ENCODE peak calls at places on chromosomes 11 and 22, in six cellular contexts. J is GM12891, F is H1, V is GM12892, P is HepG2, W is K562. X is an unnamed sample.

GRCh38 chr11:6298605-6299004 is 21.7 kb downstream of the CAVIN3 start:
- DNase-seq in W (peak; percentile 12), P (peak; percentile 38), V (no peak), J (no peak), F (peak; percentile 81), X (peak; percentile 27)

GRCh38 chr11:66268953-66269906 is 791 bp downstream of the RAB1B start:
- DNase-seq in J (no peak), V (peak; percentile 53), F (peak; percentile 70), W (peak; percentile 54), P (peak; percentile 58), X (peak; percentile 58)

GRCh38 chr11:32331098-32331497 is 104.2 kb downstream of the WT1 start:
- DNase-seq in F (no peak), J (no peak), P (no peak), V (no peak), W (no peak), X (no peak)

GRCh38 chr11:2525166-2525861 is 80.5 kb downstream of the KCNQ1 start:
- DNase-seq in V (peak; percentile 11), W (no peak), P (no peak), J (no peak), F (no peak), X (no peak)

GRCh38 chr11:7098235-7098832 is 9.5 kb downstream of the RBMXL2 start:
- DNase-seq in V (no peak), F (no peak), W (peak; percentile 67), J (peak; percentile 18), P (peak; percentile 49), X (peak; percentile 55)

GRCh38 chr11:134664863-134665535 is 253.0 kb upstream of the B3GAT1 start:
- DNase-seq in F (peak; percentile 36), V (no peak), P (no peak), W (no peak), J (no peak), X (no peak)

GRCh38 chr11:1480555-1481482 is 5.8 kb downstream of the MOB2 start:
- DNase-seq in F (no peak), W (no peak), V (no peak), J (no peak), P (no peak), X (no peak)

GRCh38 chr11:16266021-16266420 is 90.3 kb downstream of the SOX6 start:
- DNase-seq in F (no peak), J (no peak), P (no peak), W (no peak), V (no peak), X (no peak)

GRCh38 chr11:8698917-8699441 is 16.4 kb downstream of the RPL27A start:
- DNase-seq in W (no peak), F (peak; percentile 66), J (no peak), V (no peak), P (no peak), X (no peak)

GRCh38 chr11:80651004-80651403 is 1210.2 kb upstream of the TENM4 start:
- DNase-seq in J (no peak), W (no peak), V (no peak), F (no peak), P (no peak), X (no peak)

GRCh38 chr11:102345923-102346322 is 1.1 kb upstream of the BIRC2 start:
- DNase-seq in W (peak; percentile 36), F (no peak), J (no peak), V (no peak), P (peak; percentile 64), X (no peak)

GRCh38 chr11:8273281-8273680 is 9.6 kb upstream of the LMO1 start:
- DNase-seq in F (no peak), V (no peak), P (no peak), W (no peak), J (no peak), X (no peak)

GRCh38 chr22:39543095-39543494 is 10.5 kb upstream of the RPS19BP1 start:
- DNase-seq in P (no peak), W (peak; percentile 67), V (no peak), F (no peak), J (no peak), X (peak; percentile 72)

GRCh38 chr11:4704054-4704789 is at the start of gene MMP26:
- DNase-seq in J (no peak), P (no peak), W (no peak), F (peak; percentile 46), V (no peak), X (no peak)

GRCh38 chr22:20216863-20217499 is 51.1 kb downstream of the RTN4R start:
- DNase-seq in W (no peak), V (no peak), J (no peak), F (no peak), P (no peak), X (no peak)

GRCh38 chr11:77081976-77082836 is 15.4 kb downstream of the CAPN5 start:
- DNase-seq in P (no peak), F (no peak), W (no peak), J (no peak), V (no peak), X (peak; percentile 21)

GRCh38 chr11:31214337-31214736 is 155.2 kb downstream of the DCDC1 start:
- DNase-seq in V (no peak), P (no peak), F (no peak), J (no peak), W (peak; percentile 4), X (no peak)

GRCh38 chr22:24437820-24438328 is 10.5 kb downstream of the ADORA2A start:
- DNase-seq in J (peak; percentile 56), P (no peak), W (no peak), V (peak; percentile 54), F (no peak), X (peak; percentile 60)

GRCh38 chr11:46352063-46352841 is 5.0 kb downstream of the DGKZ start:
- DNase-seq in J (peak; percentile 70), F (peak; percentile 92), P (no peak), V (peak; percentile 69), W (peak; percentile 84), X (peak; percentile 85)

GRCh38 chr22:24432059-24432853 is 4.9 kb downstream of the ADORA2A start:
- DNase-seq in F (no peak), J (no peak), W (peak; percentile 18), P (no peak), V (no peak), X (peak; percentile 67)

GRCh38 chr22:30575011-30575671 is 676 bp upstream of the GAL3ST1 start:
- DNase-seq in V (no peak), P (no peak), J (no peak), F (no peak), W (no peak), X (peak; percentile 84)

GRCh38 chr11:69419662-69420061 is 61.8 kb upstream of the LINC01488 start:
- DNase-seq in P (no peak), F (no peak), J (no peak), V (no peak), W (no peak), X (no peak)
- TF ChIP-seq TAF1 in P (no peak), F (no peak), J (no peak), V (no peak), W (no peak), X (no peak)

GRCh38 chr11:124474079-124474478 is 28.6 kb upstream of the OR8B8 start:
- DNase-seq in F (no peak), J (no peak), P (no peak), V (no peak), W (no peak), X (no peak)

GRCh38 chr11:124474779-124475178 is 29.3 kb upstream of the OR8B8 start:
- DNase-seq in F (no peak), W (no peak), V (no peak), P (no peak), J (no peak), X (no peak)

GRCh38 chr11:124473476-124473875 is 28.0 kb upstream of the OR8B8 start:
- DNase-seq in F (no peak), P (no peak), V (no peak), W (no peak), J (no peak), X (no peak)

GRCh38 chr11:124467376-124468061 is 22.0 kb upstream of the OR8B8 start:
- DNase-seq in P (no peak), F (no peak), W (no peak), V (no peak), J (no peak), X (no peak)

GRCh38 chr11:124470516-124471231 is 25.2 kb upstream of the OR8B8 start:
- DNase-seq in F (no peak), J (no peak), V (no peak), P (no peak), W (no peak), X (no peak)
- TF ChIP-seq TAF1 in F (no peak), J (no peak), V (no peak), P (no peak), W (no peak), X (no peak)

GRCh38 chr22:19148417-19149046 is 1.6 kb downstream of the GSC2 start:
- DNase-seq in F (no peak), V (no peak), P (no peak), J (no peak), W (no peak), X (no peak)

GRCh38 chr22:19149047-19149883 is 827 bp downstream of the GSC2 start:
- DNase-seq in J (no peak), F (peak; percentile 84), V (no peak), W (no peak), P (no peak), X (peak; percentile 56)

GRCh38 chr22:19143967-19144400 is 467 bp downstream of the ESS2 start:
- DNase-seq in P (no peak), F (no peak), J (no peak), W (peak; percentile 82), V (no peak), X (no peak)

GRCh38 chr22:19147193-19147780 is 2.8 kb downstream of the GSC2 start:
- DNase-seq in F (no peak), V (no peak), P (no peak), J (no peak), W (no peak), X (no peak)

DNA sequence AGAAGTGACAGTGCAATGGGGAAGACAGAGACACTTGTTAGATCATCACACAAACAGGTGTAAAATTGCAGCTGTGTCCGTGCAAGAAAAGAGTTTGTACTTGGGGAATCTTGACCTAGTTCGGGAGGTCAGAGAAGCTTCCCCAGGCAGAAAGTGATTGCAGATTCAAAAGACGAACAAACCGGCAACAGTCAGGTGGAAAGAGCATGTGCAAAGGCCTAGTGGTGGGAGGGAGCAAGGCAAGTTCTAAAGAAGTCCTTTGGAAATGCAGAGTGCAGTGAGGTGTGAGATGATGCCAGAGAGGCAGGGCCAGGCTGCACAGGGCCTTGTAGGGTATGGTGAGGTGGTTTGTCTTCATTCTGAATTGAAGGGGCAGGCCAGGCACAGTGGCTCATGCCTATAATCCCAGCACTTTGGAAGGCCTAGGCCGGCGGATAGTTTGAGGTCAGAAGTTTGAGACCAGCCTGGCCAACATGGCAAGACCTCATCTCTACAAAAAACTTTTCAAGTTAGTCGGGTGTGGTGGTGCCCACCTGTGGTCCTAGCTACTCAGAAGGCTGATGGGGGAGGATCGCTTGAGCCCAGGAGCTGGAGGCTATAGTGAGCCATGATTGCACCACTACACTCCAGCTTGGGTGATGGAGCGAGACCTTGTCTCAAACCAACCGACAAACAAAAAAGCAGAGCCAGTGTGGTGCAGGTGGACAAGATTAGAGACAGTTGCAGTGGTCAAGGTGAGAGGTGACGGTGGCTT is 1.9 kb upstream of the ESS2 start:
- DNase-seq in P (peak; percentile 25), W (peak; percentile 61), V (no peak), F (no peak), J (no peak), X (no peak)
- TF ChIP-seq TAF1 in P (no peak), W (no peak), V (no peak), F (no peak), J (no peak), X (no peak)

DNA sequence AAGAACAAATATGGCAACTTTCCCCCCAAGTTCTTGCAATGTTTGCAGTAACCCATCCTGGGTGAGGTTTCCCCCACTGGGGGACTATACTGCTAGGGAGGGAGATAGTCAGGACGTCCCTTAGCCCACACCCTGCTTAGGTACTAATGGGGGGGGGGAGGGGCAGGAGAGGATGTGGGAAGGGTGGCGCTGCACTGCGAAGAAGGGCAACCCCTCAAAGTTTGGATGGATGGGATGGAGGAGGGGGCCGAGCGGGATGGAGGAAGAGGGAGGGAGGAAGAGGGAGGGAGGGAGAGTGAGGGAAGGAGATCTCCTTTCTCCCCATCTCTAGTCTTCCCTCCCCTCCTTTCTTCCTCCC is 100.6 kb upstream of the HSD17B12 start:
- DNase-seq in V (no peak), F (peak; percentile 77), J (no peak), P (no peak), W (no peak), X (no peak)
- TF ChIP-seq TAF1 in V (no peak), F (no peak), J (no peak), P (no peak), W (no peak), X (no peak)

X was measured in SK-N-SH.